ENCODE peak calls at places on chromosomes 4 and X, in four cellular contexts. W is K562, Y is HepG2, S is GM12878. L is an unnamed sample.

GRCh38 chrX:153557618-153558017 is 40.2 kb downstream of the ATP2B3 start:
- DNase-seq in W (no peak), Y (no peak), S (no peak), L (no peak)

GRCh38 chr4:140115140-140115539 is 38.8 kb downstream of the MAML3 start:
- DNase-seq in S (no peak), W (no peak), Y (no peak), L (no peak)

GRCh38 chrX:10288400-10288799 is 131.6 kb downstream of the CLCN4 start:
- DNase-seq in S (no peak), W (no peak), Y (no peak), L (no peak)

GRCh38 chr4:128768373-128768996 is 41.0 kb upstream of the JADE1 start:
- DNase-seq in S (no peak), W (no peak), Y (no peak), L (no peak)

GRCh38 chr4:179695175-179695574 is 2252.9 kb upstream of the AGA start:
- DNase-seq in Y (no peak), W (no peak), S (no peak), L (no peak)

GRCh38 chr4:128386761-128387599 is 99.4 kb upstream of the PGRMC2 start:
- DNase-seq in Y (no peak), S (no peak), W (peak), L (no peak)

GRCh38 chr4:69070590-69070989 is 25.7 kb upstream of the UGT2B7 start:
- DNase-seq in W (no peak), S (no peak), Y (no peak), L (no peak)

GRCh38 chr4:180798016-180798574 is 1445.1 kb upstream of the TENM3 start:
- DNase-seq in S (no peak), Y (no peak), W (no peak), L (no peak)

GRCh38 chr4:3656441-3657376 is 109.5 kb upstream of the ADRA2C start:
- DNase-seq in Y (no peak), S (no peak), W (no peak), L (no peak)

GRCh38 chrX:139881572-139881971 is 51.3 kb downstream of the ATP11C start:
- DNase-seq in S (no peak), Y (no peak), W (no peak), L (no peak)

GRCh38 chrX:153580700-153581386 is 18.1 kb downstream of the CCNQ start:
- DNase-seq in Y (peak), W (peak), S (no peak), L (peak)

GRCh38 chr4:14264437-14264836 is 636.9 kb upstream of the BOD1L1 start:
- DNase-seq in Y (no peak), W (no peak), S (no peak), L (peak)

GRCh38 chr4:86664959-86665358 is 70.8 kb downstream of the PTPN13 start:
- DNase-seq in Y (no peak), W (no peak), S (no peak), L (no peak)

GRCh38 chr4:19230906-19231305 is 1020.8 kb upstream of the SLIT2 start:
- DNase-seq in Y (no peak), W (no peak), S (no peak), L (no peak)

GRCh38 chr4:25448379-25449109 is 71.5 kb downstream of the ANAPC4 start:
- DNase-seq in W (no peak), S (no peak), Y (no peak), L (no peak)

GRCh38 chr4:141501931-141502330 is 134.5 kb upstream of the IL15 start:
- DNase-seq in W (no peak), Y (no peak), S (no peak), L (no peak)

GRCh38 chr4:21470531-21470930 is 478.0 kb downstream of the KCNIP4 start:
- DNase-seq in W (no peak), Y (no peak), S (no peak), L (no peak)

GRCh38 chrX:150690126-150690525 is 3.1 kb upstream of the MTMR1 start:
- DNase-seq in Y (no peak), S (no peak), W (no peak), L (no peak)

GRCh38 chr4:89303989-89304388 is 3.6 kb downstream of the GPRIN3 start:
- DNase-seq in W (no peak), Y (no peak), S (no peak), L (no peak)

GRCh38 chrX:51891821-51892551 is 1.4 kb upstream of the MAGED1 start:
- DNase-seq in W (no peak), S (no peak), Y (no peak), L (no peak)

GRCh38 chrX:103461156-103461555 is 58.1 kb downstream of the RAB40A start:
- DNase-seq in Y (no peak), S (no peak), W (no peak), L (no peak)

GRCh38 chr4:110224812-110225211 is 26.4 kb upstream of the ELOVL6 start:
- DNase-seq in Y (no peak), W (no peak), S (no peak), L (no peak)

GRCh38 chr4:89329280-89329679 is 21.7 kb upstream of the GPRIN3 start:
- DNase-seq in W (no peak), S (no peak), Y (no peak), L (no peak)

GRCh38 chrX:49039598-49040375 is 3.4 kb downstream of the TFE3 start:
- DNase-seq in S (no peak), W (peak), Y (peak), L (peak)

GRCh38 chr4:185580699-185581098 is 45.4 kb upstream of the PDLIM3 start:
- DNase-seq in S (no peak), Y (no peak), W (no peak), L (no peak)

GRCh38 chr4:1012031-1012739 is 759 bp downstream of the FGFRL1 start:
- DNase-seq in S (no peak), W (peak), Y (peak), L (peak)

GRCh38 chrX:49079489-49080428 is at the start of gene WDR45:
- DNase-seq in W (peak), S (peak), Y (peak), L (peak)

GRCh38 chrX:115642895-115643530 is 82.0 kb downstream of the PLS3 start:
- DNase-seq in W (peak), S (peak), Y (peak), L (peak)

GRCh38 chrX:65551489-65552339 is 17.1 kb upstream of the LAS1L start:
- DNase-seq in W (no peak), Y (no peak), S (no peak), L (no peak)

GRCh38 chrX:37314526-37314925 is 34.6 kb upstream of the PRRG1 start:
- DNase-seq in Y (no peak), W (no peak), S (no peak), L (no peak)

GRCh38 chr4:178577933-178578332 is 1135.7 kb upstream of the AGA start:
- DNase-seq in Y (peak), S (no peak), W (no peak), L (no peak)

GRCh38 chr4:164551713-164552040 is 202.3 kb upstream of the SMIM31 start:
- DNase-seq in W (no peak), S (no peak), Y (no peak), L (no peak)
- TF ChIP-seq CREB1 in W (no peak), S (no peak), Y (no peak), L (no peak)

GRCh38 chr4:103097112-103097511 is 2.5 kb downstream of the BDH2 start:
- DNase-seq in S (no peak), W (no peak), Y (no peak), L (no peak)

GRCh38 chr4:103098746-103099421 is 750 bp downstream of the BDH2 start:
- DNase-seq in W (no peak), S (no peak), Y (no peak), L (no peak)

GRCh38 chr4:103100691-103101090 is 1.1 kb upstream of the BDH2 start:
- DNase-seq in S (no peak), W (no peak), Y (no peak), L (no peak)

GRCh38 chr4:103098331-103098730 is 1.3 kb downstream of the BDH2 start:
- DNase-seq in W (no peak), S (no peak), Y (no peak), L (no peak)

GRCh38 chr4:103099691-103100392 is at the start of gene BDH2:
- DNase-seq in S (peak), Y (peak), W (peak), L (no peak)
- TF ChIP-seq USF2 in S (no peak), Y (no peak), W (no peak), L (no peak)

DNA sequence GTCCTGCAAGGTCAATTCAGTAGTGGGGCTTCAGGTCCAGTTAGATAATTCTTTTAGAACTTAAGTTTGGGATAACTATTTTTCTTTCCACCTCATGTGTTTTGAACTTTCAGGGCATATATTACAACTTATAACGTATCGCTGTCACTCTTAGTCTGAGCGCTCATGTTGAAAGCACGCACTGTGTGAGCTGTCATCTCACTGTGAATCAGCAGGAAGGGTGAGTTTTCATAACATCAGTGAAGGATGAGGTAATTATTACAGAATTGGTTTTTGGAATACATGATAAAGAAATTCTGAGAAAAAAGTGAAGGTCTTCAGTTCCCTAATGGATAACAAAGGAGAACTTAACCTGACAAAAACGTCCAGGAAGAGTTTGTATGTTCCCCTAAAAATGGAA is 45.1 kb upstream of the SLC4A4 start:
- DNase-seq in Y (no peak), W (no peak), S (no peak), L (no peak)
- TF ChIP-seq CBFB in Y (no peak), W (no peak), S (no peak), L (no peak)

DNA sequence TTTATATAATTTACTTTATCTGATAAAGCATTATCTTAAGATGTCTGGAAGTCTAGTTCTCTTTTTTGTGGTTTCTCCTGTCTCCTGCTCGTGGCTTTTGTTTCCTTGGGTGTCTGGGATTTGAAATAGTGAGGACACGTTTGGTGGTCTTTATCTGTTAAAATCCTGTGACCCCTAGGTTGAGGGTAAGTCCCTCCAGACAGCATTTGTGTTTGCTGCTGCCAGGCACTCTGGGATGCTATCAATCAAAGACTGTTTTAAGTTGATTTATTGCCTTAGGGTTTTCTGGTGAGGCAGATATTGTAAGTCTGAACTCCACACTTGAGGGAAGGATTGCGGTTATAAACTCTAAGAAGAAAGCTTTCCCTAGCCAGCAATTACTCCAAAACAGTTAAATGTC is 207.9 kb downstream of the PRDM5 start:
- DNase-seq in W (no peak), S (no peak), Y (no peak), L (no peak)
- TF ChIP-seq CREB1 in W (no peak), S (no peak), Y (no peak), L (no peak)

GRCh38 chrX:40154853-40155616 is 57.3 kb upstream of the BCOR start:
- DNase-seq in S (no peak), Y (peak), W (peak), L (peak)
- TF ChIP-seq USF2 in S (no peak), Y (no peak), W (no peak), L (no peak)

DNA sequence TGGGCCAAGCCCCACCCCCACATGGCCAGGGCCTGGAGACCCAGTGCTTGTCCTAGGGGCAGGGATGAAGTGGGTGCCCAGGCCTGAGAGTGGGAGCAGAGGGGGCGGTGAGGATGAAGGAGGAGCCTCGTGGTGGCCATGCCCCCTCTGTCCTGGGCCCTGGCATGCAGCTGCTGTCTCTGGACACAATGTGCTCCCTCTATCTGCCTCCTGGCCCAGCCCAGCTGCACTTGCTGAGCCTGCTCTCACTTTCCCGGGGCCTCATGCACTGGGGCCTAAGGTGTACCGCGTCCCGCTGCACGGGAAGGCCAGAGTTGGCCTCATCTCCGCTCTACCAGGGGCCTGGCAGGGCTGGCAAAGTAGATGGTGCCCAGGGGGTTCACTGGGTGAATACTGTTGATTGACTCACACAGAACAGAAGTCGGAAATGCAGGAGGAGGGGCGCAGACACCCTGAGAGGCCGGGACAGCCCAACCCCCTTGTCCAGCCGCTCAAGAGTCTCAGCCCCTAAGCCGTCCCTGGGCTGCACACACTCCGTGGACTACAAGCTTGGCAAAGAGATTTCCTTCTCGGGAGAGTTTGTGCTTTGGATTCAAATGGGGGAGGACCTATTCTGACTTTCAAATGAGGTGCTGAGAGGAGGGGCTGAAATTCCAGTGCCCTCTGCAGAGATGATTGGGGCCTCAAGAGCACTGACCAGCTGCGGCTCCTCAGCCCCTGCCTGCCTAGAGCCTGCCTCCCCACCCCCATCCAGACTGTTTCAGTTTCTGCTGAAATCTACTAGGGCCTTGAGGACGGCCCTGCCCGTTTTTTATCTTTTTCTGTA is 112.4 kb downstream of the PSAPL1 start:
- DNase-seq in S (no peak), W (no peak), Y (no peak), L (no peak)
- TF ChIP-seq CBFB in S (no peak), W (no peak), Y (no peak), L (no peak)

DNA sequence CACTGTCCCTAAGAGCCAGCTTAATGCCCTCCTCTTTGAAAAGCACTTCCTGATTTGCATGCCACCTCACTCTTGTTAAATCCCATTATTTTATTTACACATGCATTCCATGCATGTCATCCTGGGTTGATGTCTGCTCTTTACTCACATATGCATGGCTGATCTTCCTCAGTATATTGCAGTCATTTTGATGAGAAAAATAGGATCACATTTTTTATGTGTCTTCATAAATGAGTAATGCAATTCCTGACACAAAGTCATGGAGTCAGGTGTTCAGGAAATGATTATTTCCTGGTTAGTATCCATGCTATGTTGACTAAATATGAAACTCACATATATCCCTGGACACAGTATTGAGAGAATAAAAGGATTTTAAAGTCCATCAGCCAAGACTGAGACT is 204.7 kb downstream of the SLIT2 start:
- DNase-seq in S (no peak), Y (no peak), W (no peak), L (no peak)
- TF ChIP-seq CREB1 in S (no peak), Y (no peak), W (no peak), L (no peak)

GRCh38 chr4:177105526-177105925 is 204.1 kb upstream of the NEIL3 start:
- DNase-seq in W (no peak), Y (no peak), S (no peak), L (no peak)

GRCh38 chr4:177109769-177110168 is 199.9 kb upstream of the NEIL3 start:
- DNase-seq in Y (no peak), S (no peak), W (no peak), L (no peak)

GRCh38 chr4:177108708-177109107 is 201.0 kb upstream of the NEIL3 start:
- DNase-seq in W (no peak), Y (no peak), S (no peak), L (no peak)

GRCh38 chr4:177107288-177107901 is 202.3 kb upstream of the NEIL3 start:
- DNase-seq in W (no peak), S (no peak), Y (no peak), L (no peak)
- TF ChIP-seq USF2 in W (no peak), S (no peak), Y (no peak), L (no peak)

GRCh38 chrX:136032370-136032769 is 47.1 kb downstream of the SLC9A6 start:
- DNase-seq in S (no peak), W (no peak), Y (no peak), L (no peak)

GRCh38 chrX:136030357-136031225 is 45.4 kb downstream of the SLC9A6 start:
- DNase-seq in W (no peak), Y (no peak), S (no peak), L (no peak)

GRCh38 chrX:136031626-136032025 is 46.4 kb downstream of the SLC9A6 start:
- DNase-seq in W (no peak), Y (no peak), S (no peak), L (no peak)

DNA sequence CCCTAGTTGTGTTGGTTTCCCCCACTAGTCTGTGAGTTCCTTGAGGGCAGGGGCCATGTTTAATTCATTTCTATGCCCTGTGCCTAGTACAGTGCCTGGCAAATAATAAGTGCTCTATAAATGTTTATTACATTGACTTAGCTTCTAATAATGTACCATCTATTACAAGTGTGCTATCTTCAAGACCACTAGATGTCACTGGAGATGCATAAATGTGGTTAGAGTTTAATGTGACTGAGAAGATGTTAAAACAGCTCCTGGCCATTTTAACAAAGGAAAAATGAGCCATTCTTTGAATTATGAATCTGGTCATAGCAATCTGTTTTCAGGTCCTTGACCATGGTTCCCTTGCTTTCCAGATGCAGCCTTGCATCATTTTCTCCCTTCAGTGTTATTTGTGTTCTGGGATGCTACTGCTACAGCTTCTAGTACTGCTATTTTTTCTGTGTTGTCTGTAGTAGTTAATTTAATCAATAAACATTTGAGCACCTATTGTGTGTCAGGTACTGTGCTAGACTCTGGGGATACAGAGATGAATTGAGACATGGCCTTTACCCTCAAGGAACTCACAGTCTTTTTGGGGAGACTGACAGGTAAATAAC is 43.2 kb downstream of the SLC9A6 start:
- DNase-seq in W (peak), S (no peak), Y (peak), L (no peak)
- TF ChIP-seq CBFB in W (no peak), S (no peak), Y (no peak), L (no peak)

GRCh38 chr4:106996490-106996889 is 39.6 kb downstream of the DKK2 start:
- DNase-seq in W (no peak), S (no peak), Y (no peak), L (no peak)
- TF ChIP-seq CREB1 in W (no peak), S (no peak), Y (no peak), L (no peak)